ENCODE peak calls at places on chromosome 11, in nine cellular contexts. U, O, B, K, P, A, N, V and G are unnamed samples.

GRCh38 chr11:129061466-129062194 is 119.0 kb upstream of the TP53AIP1 start:
- DNase-seq in U (no peak), O (no peak), B (peak; percentile 62), K (no peak), P (no peak), A (no peak), N (no peak), V (peak; percentile 75), G (no peak)

GRCh38 chr11:70463478-70464255 is 65.3 kb downstream of the CTTN start:
- DNase-seq in U (no peak), O (no peak), B (no peak), K (no peak), P (no peak), A (no peak), N (no peak), V (no peak), G (no peak)

GRCh38 chr11:95503047-95503446 is 272.0 kb upstream of the SESN3 start:
- DNase-seq in U (peak; percentile 68), O (peak; percentile 26), B (no peak), K (no peak), P (no peak), A (no peak), N (no peak), V (peak; percentile 50), G (no peak)

GRCh38 chr11:29282088-29282487 is 734.7 kb downstream of the KCNA4 start:
- DNase-seq in U (peak; percentile 82), O (no peak), B (peak; percentile 83), K (no peak), P (no peak), A (no peak), N (no peak), V (peak; percentile 94), G (no peak)

GRCh38 chr11:44837650-44838049 is 110.9 kb downstream of the TSPAN18 start:
- DNase-seq in U (no peak), O (no peak), B (no peak), K (no peak), P (no peak), A (no peak), N (no peak), V (peak; percentile 59), G (no peak)

GRCh38 chr11:110759972-110760381 is 47.7 kb upstream of the ARHGAP20 start:
- DNase-seq in U (peak; percentile 89), O (no peak), B (no peak), K (no peak), P (no peak), A (no peak), N (no peak), V (peak; percentile 34), G (no peak)

GRCh38 chr11:110818032-110818687 is 105.9 kb upstream of the ARHGAP20 start:
- DNase-seq in U (peak; percentile 76), O (no peak), B (peak; percentile 44), K (no peak), P (no peak), A (no peak), N (no peak), V (peak; percentile 76), G (no peak)

GRCh38 chr11:67371199-67371548 is 2.2 kb downstream of the CLCF1 start:
- DNase-seq in U (no peak), O (no peak), B (no peak), K (no peak), P (no peak), A (no peak), N (no peak), V (no peak), G (no peak)

GRCh38 chr11:134837166-134837886 is 425.3 kb upstream of the B3GAT1 start:
- DNase-seq in U (no peak), O (no peak), B (no peak), K (no peak), P (no peak), A (no peak), N (no peak), V (no peak), G (no peak)

DNA sequence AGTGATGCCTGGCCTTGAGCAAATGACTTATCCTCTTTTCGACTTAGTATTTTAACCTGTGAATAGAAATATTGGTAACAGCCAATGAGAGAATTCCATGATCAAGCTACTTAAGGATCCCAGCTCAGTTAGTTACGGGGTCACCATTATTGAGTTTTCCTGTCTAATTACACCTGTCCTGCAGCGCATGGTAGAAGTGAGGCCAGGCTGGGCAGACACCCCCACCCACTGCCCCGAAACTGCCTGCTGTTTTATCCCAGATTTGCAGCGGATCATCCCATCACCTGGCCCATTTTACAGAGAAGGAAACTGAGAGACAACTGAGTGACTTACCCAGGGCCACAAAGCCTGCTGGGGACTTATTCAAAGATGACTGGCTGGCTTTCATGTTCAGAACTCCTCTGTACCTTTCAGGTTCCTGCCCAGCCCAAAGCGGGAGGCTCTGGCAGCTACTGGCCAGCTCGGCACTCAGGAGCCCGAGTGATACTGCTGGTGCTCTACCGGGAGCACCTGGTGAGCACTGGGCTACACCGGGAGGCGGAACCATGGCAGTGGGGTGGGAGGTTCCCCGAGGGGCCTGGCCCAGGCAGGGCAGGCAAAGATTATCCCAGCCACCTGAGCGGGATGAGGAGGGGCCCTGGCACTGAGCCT is 1.4 kb downstream of the MUS81 start:
- DNase-seq in U (no peak), O (no peak), B (no peak), K (no peak), P (no peak), A (no peak), N (no peak), V (no peak), G (peak; percentile 61)
- H3K27ac ChIP-seq in U (peak overlapping the region; percentile 98), O (peak overlapping the region; percentile 99), B (peak overlapping the region; percentile 98), K (no peak overlapping the region), P (peak overlapping the region; percentile 90), A (peak overlapping the region; percentile 99), N (no peak overlapping the region), V (peak overlapping the region; percentile 84), G (peak overlapping the region; percentile 98)

GRCh38 chr11:18312012-18312411 is 9.9 kb downstream of the HPS5 start:
- DNase-seq in U (no peak), O (no peak), B (no peak), K (no peak), P (no peak), A (no peak), N (no peak), V (peak; percentile 82), G (no peak)
- H3K27ac ChIP-seq in U (no peak overlapping the region), O (peak overlapping the region; percentile 18), B (no peak overlapping the region), K (peak overlapping the region; percentile 42), P (no peak overlapping the region), A (no peak overlapping the region), N (no peak overlapping the region), V (peak overlapping the region; percentile 78), G (peak overlapping the region; percentile 74)

GRCh38 chr11:27445625-27446024 is 27.0 kb downstream of the LGR4 start:
- DNase-seq in U (no peak), O (no peak), B (no peak), K (no peak), P (no peak), A (no peak), N (no peak), V (no peak), G (no peak)
- H3K27ac ChIP-seq in U (no peak overlapping the region), O (no peak overlapping the region), B (no peak overlapping the region), K (no peak overlapping the region), P (no peak overlapping the region), A (no peak overlapping the region), N (no peak overlapping the region), V (no peak overlapping the region), G (no peak overlapping the region)

DNA sequence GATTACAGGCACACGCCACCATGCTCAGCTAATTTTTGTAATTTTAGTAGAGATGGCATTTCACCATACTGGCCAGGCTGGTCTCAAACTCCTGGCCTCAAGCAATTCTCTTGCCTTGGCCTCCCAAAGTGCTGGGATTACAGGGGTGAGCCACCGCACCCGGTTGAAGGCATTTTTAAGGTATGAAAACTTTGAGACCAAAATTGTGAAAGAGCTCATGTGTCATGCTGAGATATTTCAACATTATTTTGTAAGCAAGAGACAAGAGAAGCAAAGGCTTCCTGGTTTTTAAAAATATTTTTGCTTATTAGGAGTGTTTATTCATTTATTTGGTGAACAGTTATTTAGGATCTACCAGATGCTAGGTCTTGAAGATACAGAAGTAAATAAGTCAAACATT is 6.8 kb downstream of the NHERF4 start:
- DNase-seq in U (no peak), O (no peak), B (no peak), K (no peak), P (no peak), A (no peak), N (no peak), V (peak; percentile 49), G (no peak)
- H3K27ac ChIP-seq in U (no peak overlapping the region), O (peak overlapping the region; percentile 66), B (no peak overlapping the region), K (no peak overlapping the region), P (no peak overlapping the region), A (no peak overlapping the region), N (no peak overlapping the region), V (no peak overlapping the region), G (no peak overlapping the region)